ENCODE peak calls at places on chromosomes 6 and 20, in ten cellular contexts. F, R, O, U, N, S, G, J, M and X are unnamed samples.

GRCh38 chr6:85628353-85628752 is 14.3 kb downstream of the SYNCRIP start:
- DNase-seq in F (no peak), R (no peak), O (no peak), U (no peak), N (no peak), S (no peak), G (no peak), J (no peak), M (no peak), X (no peak)

GRCh38 chr6:46453221-46453620 is 38.0 kb downstream of the RCAN2 start:
- DNase-seq in F (no peak), R (no peak), O (no peak), U (peak), N (no peak), S (peak), G (no peak), J (peak), M (no peak), X (no peak)

GRCh38 chr6:40377173-40377806 is 209.9 kb downstream of the LRFN2 start:
- DNase-seq in F (no peak), R (no peak), O (no peak), U (no peak), N (no peak), S (no peak), G (no peak), J (no peak), M (no peak), X (no peak)

GRCh38 chr6:170434114-170434820 is 118.8 kb downstream of the PSMB1 start:
- DNase-seq in F (no peak), R (no peak), O (no peak), U (peak), N (no peak), S (peak), G (no peak), J (no peak), M (peak), X (no peak)

GRCh38 chr20:43752561-43753301 is 25.9 kb upstream of the GTSF1L start:
- DNase-seq in F (no peak), R (no peak), O (peak), U (peak), N (no peak), S (peak), G (no peak), J (no peak), M (peak), X (no peak)

GRCh38 chr6:149095842-149096241 is 221.7 kb upstream of the TAB2 start:
- DNase-seq in F (no peak), R (no peak), O (no peak), U (no peak), N (no peak), S (no peak), G (no peak), J (no peak), M (no peak), X (no peak)

GRCh38 chr6:106804238-106805016 is 170.1 kb downstream of the CD24 start:
- DNase-seq in F (no peak), R (no peak), O (no peak), U (no peak), N (no peak), S (no peak), G (no peak), J (no peak), M (peak), X (no peak)

GRCh38 chr20:1513801-1514200 is 22.6 kb upstream of the SIRPB2 start:
- DNase-seq in F (no peak), R (no peak), O (no peak), U (no peak), N (no peak), S (no peak), G (no peak), J (no peak), M (no peak), X (no peak)

GRCh38 chr6:76441850-76442249 is 369.4 kb upstream of the IMPG1 start:
- DNase-seq in F (no peak), R (no peak), O (no peak), U (no peak), N (no peak), S (no peak), G (no peak), J (no peak), M (no peak), X (no peak)

GRCh38 chr6:23031986-23032385 is 462.6 kb downstream of the HDGFL1 start:
- DNase-seq in F (no peak), R (no peak), O (no peak), U (peak), N (no peak), S (peak), G (no peak), J (no peak), M (no peak), X (no peak)

GRCh38 chr20:22489614-22490286 is 94.6 kb downstream of the FOXA2 start:
- DNase-seq in F (no peak), R (no peak), O (no peak), U (no peak), N (no peak), S (no peak), G (no peak), J (no peak), M (no peak), X (no peak)

GRCh38 chr6:170135461-170135820 is 155.4 kb downstream of the DLL1 start:
- DNase-seq in F (no peak), R (peak), O (no peak), U (no peak), N (no peak), S (no peak), G (no peak), J (no peak), M (no peak), X (no peak)

GRCh38 chr6:34273242-34273805 is 24.5 kb upstream of the SMIM29 start:
- DNase-seq in F (no peak), R (no peak), O (no peak), U (peak), N (no peak), S (no peak), G (no peak), J (no peak), M (no peak), X (peak)

GRCh38 chr6:151340206-151340978 is 51.0 kb downstream of the ZBTB2 start:
- DNase-seq in F (no peak), R (no peak), O (no peak), U (no peak), N (no peak), S (no peak), G (no peak), J (no peak), M (no peak), X (no peak)

GRCh38 chr20:53900380-53900999 is 169.9 kb downstream of the BCAS1 start:
- DNase-seq in F (no peak), R (no peak), O (no peak), U (peak), N (no peak), S (peak), G (peak), J (no peak), M (no peak), X (peak)

GRCh38 chr6:112232845-112233256 is 21.5 kb downstream of the LAMA4 start:
- DNase-seq in F (no peak), R (no peak), O (no peak), U (peak), N (no peak), S (peak), G (no peak), J (peak), M (no peak), X (peak)

GRCh38 chr20:31713312-31714049 is 9.2 kb downstream of the BCL2L1 start:
- DNase-seq in F (no peak), R (peak), O (no peak), U (peak), N (no peak), S (peak), G (peak), J (peak), M (peak), X (no peak)

GRCh38 chr6:14966111-14966901 is 279.6 kb upstream of the JARID2 start:
- DNase-seq in F (no peak), R (no peak), O (no peak), U (peak), N (no peak), S (no peak), G (no peak), J (no peak), M (no peak), X (no peak)

GRCh38 chr6:56766806-56767178 is 124.1 kb upstream of the DST start:
- DNase-seq in F (no peak), R (no peak), O (peak), U (peak), N (no peak), S (peak), G (peak), J (no peak), M (no peak), X (no peak)

GRCh38 chr6:43740961-43741764 is 28.8 kb upstream of the VEGFA start:
- DNase-seq in F (no peak), R (no peak), O (no peak), U (no peak), N (no peak), S (no peak), G (no peak), J (no peak), M (no peak), X (no peak)

GRCh38 chr6:142058216-142058925 is 74.4 kb upstream of the GJE1 start:
- DNase-seq in F (no peak), R (no peak), O (no peak), U (no peak), N (no peak), S (peak), G (no peak), J (no peak), M (no peak), X (no peak)

GRCh38 chr6:51654647-51655046 is 432.8 kb downstream of the PKHD1 start:
- DNase-seq in F (no peak), R (no peak), O (no peak), U (no peak), N (no peak), S (no peak), G (peak), J (no peak), M (no peak), X (no peak)